ENCODE peak calls at places on chromosomes 16 and 17, in six cellular contexts. K is ovary, B is body of pancreas, S is tibial nerve, G is heart right ventricle, F is colonic mucosa. W is an unnamed sample. For H3K36me3, the result is how much of the 10 kb centered on the place peaks cover.

GRCh38 chr17:43673516-43674323 is 12.0 kb upstream of the MEOX1 start:
- DNase-seq in K (peak), B (peak), S (peak), G (peak), F (peak), W (peak)

GRCh38 chr17:55463600-55463999 is 42.0 kb upstream of the MMD start:
- DNase-seq in K (no peak), B (no peak), S (no peak), G (no peak), F (no peak), W (no peak)

GRCh38 chr17:58755577-58756245 is at the start of gene PPM1E:
- DNase-seq in K (peak), B (peak), S (peak), G (peak), F (peak), W (peak)

GRCh38 chr16:2715519-2715918 is 4.5 kb downstream of the PRSS27 start:
- DNase-seq in K (peak), B (peak), S (peak), G (peak), F (peak), W (peak)

GRCh38 chr17:1627219-1627986 is 1.2 kb downstream of the SLC43A2 start:
- DNase-seq in K (no peak), B (peak), S (peak), G (no peak), F (no peak), W (peak)

GRCh38 chr17:17243163-17243562 is 6.2 kb upstream of the FLCN start:
- DNase-seq in K (no peak), B (no peak), S (no peak), G (no peak), F (no peak), W (no peak)

GRCh38 chr17:3892095-3892998 is 506 bp downstream of the CAMKK1 start:
- DNase-seq in K (peak), B (peak), S (peak), G (peak), F (peak), W (peak)

GRCh38 chr17:11493947-11494346 is 104.3 kb upstream of the DNAH9 start:
- DNase-seq in K (no peak), B (no peak), S (no peak), G (no peak), F (no peak), W (no peak)

GRCh38 chr16:30113031-30113710 is at the start of gene GDPD3:
- DNase-seq in K (peak), B (no peak), S (no peak), G (no peak), F (peak), W (no peak)

GRCh38 chr17:69592692-69593350 is 178.3 kb downstream of the MAP2K6 start:
- DNase-seq in K (no peak), B (no peak), S (no peak), G (no peak), F (no peak), W (no peak)

GRCh38 chr16:67114793-67115192 is 5.1 kb downstream of the PHAF1 start:
- DNase-seq in K (no peak), B (no peak), S (no peak), G (no peak), F (no peak), W (no peak)

GRCh38 chr17:45200701-45201100 is 21.0 kb upstream of the FMNL1 start:
- DNase-seq in K (no peak), B (peak), S (peak), G (no peak), F (no peak), W (no peak)

GRCh38 chr17:32525116-32525515 is 38.3 kb downstream of the CDK5R1 start:
- DNase-seq in K (no peak), B (no peak), S (no peak), G (no peak), F (no peak), W (no peak)

GRCh38 chr17:60107526-60108257 is 29.0 kb upstream of the HEATR6 start:
- DNase-seq in K (no peak), B (no peak), S (no peak), G (no peak), F (no peak), W (no peak)

GRCh38 chr16:11602321-11602720 is 15.6 kb upstream of the LITAF start:
- DNase-seq in K (no peak), B (no peak), S (no peak), G (no peak), F (no peak), W (no peak)

GRCh38 chr17:12631076-12631475 is 34.6 kb upstream of the MYOCD start:
- DNase-seq in K (no peak), B (no peak), S (no peak), G (peak), F (no peak), W (no peak)

GRCh38 chr17:42155614-42156045 is 841 bp upstream of the RAB5C start:
- DNase-seq in K (no peak), B (no peak), S (no peak), G (no peak), F (no peak), W (no peak)

GRCh38 chr16:6643083-6643686 is 689.5 kb upstream of the RBFOX1 start:
- DNase-seq in K (no peak), B (peak), S (peak), G (peak), F (peak), W (no peak)

DNA sequence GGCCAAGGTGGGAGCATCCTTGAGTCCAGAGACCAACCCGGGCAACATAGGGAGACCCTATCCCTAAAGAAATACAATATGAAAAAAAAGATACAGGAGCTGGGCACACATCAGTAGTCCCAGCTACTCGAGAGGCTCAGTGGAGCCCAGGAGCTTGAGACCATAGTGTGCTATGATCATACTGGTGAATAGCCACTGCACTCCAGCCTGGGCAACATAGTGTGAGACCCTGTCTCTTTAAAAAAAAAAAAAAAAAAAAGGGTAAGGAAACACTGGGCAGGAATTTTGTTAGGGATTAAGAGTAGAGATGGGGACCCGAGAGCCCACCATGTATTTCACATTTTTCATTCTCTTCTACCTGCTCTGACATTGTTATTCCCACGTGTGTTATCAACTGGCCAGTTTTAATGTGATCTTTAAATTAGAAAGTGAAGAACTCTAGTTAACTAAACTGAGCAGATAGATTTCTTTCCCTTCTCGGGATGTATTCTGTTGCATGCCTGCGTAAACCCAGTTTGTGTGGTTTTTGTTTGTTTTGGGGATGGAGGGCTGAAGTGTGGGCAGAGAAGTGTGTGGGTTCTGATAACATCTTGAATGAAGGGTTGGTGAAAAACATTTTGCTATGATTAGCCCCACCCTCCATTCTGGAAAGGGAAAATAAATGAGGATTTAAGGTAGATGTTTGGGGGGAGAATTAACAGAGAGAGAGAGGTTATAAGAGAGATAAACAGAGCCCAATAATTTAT is 17.2 kb upstream of the SNTB2 start:
- DNase-seq in K (no peak), B (no peak), S (no peak), G (no peak), F (no peak), W (no peak)
- H3K36me3 ChIP-seq in K (under half), B (under half), S (under half), G (under half), F (under half), W (under half)

DNA sequence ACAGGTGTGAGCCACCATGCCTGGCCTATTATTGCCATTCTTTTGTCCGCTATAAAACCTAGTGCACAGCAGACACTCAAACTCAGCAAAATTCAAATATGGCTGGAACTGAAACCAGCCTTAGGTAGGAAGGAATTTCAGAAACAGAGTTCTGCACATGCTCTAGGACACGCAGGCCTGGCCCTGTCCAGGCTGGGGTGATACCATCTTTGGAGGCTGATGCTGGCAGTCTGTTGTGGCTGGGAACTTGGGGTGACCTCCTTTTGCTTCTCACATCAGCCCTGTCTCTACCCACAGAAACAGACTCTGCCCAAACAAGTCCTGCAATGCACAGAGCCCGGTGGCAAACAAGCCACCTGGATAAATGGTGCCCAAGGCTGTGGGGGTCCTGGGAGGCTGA is 12.6 kb upstream of the KIFC3 start:
- DNase-seq in K (no peak), B (no peak), S (no peak), G (no peak), F (no peak), W (no peak)
- H3K27ac ChIP-seq in K (no peak), B (no peak), S (no peak), G (no peak), F (no peak), W (no peak)

DNA sequence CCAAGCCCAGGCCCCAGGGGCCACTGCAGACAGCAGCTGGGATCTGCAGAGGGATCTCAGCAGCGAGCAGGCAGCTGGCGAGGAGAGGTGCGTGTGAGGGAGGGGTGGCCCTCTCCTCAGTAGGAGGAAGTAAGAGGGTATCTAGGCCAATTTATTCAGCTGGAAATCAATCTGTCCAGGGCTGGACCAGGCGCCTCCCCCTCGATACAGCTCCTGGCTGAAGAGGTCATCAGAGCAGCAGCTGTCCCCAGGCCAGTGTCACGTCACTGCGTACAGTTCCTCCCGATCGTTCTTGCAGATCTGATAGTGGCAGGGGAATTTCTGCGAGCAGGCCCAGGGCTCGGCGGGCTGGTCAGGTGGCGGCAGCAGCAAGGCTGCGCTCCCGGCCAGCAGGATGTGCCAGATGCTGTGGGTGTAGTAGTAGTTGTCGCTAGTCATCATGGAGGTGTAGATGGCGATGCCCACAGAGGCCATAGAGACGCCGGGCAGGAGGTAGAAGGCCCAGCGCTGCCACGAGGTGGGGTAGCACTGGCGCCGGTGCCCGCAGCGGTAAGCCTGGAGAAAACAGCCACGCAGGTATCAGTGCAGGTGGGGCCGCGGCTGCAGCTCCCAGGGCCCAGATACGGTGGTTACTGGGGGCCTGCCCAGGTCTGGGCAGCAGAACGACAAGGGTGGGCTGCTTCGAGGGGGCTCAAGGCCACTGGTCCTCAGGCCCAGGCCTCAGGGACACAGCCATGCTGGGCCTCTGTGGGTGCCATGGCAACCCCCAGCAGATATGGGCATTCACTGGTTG is 1.6 kb upstream of the MRPL28 start:
- DNase-seq in K (no peak), B (peak), S (no peak), G (no peak), F (no peak), W (no peak)
- H3K36me3 ChIP-seq in K (under half), B (under half), S (half or more), G (half or more), F (under half), W (under half)

GRCh38 chr17:27295945-27296344 is 2.0 kb downstream of the WSB1 start:
- DNase-seq in K (no peak), B (no peak), S (no peak), G (no peak), F (peak), W (no peak)

GRCh38 chr17:27293898-27294688 is at the start of gene WSB1:
- DNase-seq in K (peak), B (peak), S (peak), G (peak), F (peak), W (peak)

GRCh38 chr17:27299384-27300049 is 5.6 kb downstream of the WSB1 start:
- DNase-seq in K (no peak), B (no peak), S (no peak), G (no peak), F (no peak), W (no peak)

GRCh38 chr17:27294689-27295630 is 1.0 kb downstream of the WSB1 start:
- DNase-seq in K (no peak), B (peak), S (peak), G (peak), F (peak), W (no peak)

DNA sequence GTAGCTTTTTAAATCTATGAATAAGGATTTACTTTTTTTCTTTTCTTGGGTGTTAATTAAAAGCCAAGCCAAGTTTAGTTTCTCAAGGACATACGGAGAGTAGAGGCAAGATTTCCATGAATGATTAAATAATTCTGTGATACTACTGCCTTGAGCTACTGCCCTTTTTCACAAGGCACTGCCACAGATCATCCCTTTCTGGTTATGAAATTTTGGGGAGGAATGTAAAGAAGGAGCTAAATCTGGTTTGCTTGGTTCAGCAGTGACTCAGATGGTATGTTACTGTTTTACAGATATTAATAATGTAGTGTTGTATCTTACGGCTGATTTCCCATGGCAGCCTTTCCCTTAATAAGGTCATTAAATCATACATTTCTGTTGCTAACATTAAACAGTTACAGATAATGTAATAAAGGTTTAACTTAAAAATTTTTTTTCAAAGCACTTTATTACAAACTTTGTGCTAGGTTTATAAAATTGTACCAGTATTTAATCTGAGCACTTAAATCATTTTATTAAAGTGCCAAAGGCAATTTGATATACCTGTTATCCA is 2.6 kb downstream of the WSB1 start:
- DNase-seq in K (no peak), B (no peak), S (no peak), G (no peak), F (no peak), W (no peak)
- H3K27ac ChIP-seq in K (no peak), B (peak), S (peak), G (no peak), F (peak), W (no peak)

GRCh38 chr16:89145406-89146161 is 26.0 kb upstream of the CDH15 start:
- DNase-seq in K (peak), B (no peak), S (no peak), G (no peak), F (no peak), W (peak)
- H3K36me3 ChIP-seq in K (under half), B (under half), S (half or more), G (half or more), F (under half), W (under half)

GRCh38 chr17:79832211-79833109 is 6.8 kb downstream of the CBX4 start:
- DNase-seq in K (no peak), B (peak), S (no peak), G (peak), F (peak), W (peak)

GRCh38 chr17:79830763-79831366 is 8.4 kb downstream of the CBX4 start:
- DNase-seq in K (no peak), B (no peak), S (no peak), G (no peak), F (no peak), W (no peak)

GRCh38 chr17:79833110-79833450 is 6.2 kb downstream of the CBX4 start:
- DNase-seq in K (no peak), B (no peak), S (no peak), G (no peak), F (no peak), W (no peak)

GRCh38 chr17:79830303-79830702 is 8.9 kb downstream of the CBX4 start:
- DNase-seq in K (no peak), B (no peak), S (no peak), G (no peak), F (peak), W (no peak)

DNA sequence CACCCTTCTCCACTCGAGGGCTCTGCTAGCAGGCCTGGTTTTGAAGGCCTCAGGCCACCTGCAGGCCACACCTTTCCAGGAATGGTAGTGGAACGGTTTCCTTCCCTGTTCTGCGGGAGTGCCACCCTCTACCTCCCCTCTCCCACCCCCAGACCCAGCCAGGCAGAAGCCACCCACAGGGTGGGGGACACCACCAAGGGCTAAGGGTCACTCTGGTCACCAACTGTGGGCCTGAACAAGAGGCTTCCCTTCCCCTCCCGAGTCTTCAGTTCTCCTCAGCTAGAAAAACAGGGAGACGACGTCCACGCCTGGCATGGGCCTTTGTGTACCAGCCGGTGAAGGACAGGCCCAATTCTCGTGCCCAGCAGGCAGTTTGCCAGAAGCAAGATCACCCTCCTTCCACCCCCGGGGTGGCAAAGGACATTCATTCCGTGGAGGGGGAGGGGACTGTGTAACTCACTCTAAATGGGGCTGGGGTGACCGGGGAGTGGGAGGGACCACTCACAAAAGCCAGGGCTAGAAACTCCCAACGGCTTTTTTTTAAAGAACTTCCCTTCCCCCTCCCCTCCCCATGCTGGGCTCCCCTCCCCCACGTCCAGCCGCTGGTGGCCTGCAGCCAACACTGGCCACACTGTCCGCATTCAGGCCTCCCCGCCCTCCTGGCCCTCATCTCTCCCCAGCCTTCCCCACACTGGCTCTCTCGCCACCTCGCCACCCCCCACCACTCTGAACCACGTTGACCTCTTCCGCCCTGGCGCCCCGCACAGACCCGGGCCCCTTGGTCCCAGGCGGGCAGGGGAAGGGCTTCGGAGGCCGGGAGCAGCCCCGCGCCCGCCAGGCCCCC is 7.7 kb downstream of the CBX4 start:
- DNase-seq in K (peak), B (peak), S (peak), G (peak), F (peak), W (peak)
- H3K27ac ChIP-seq in K (no peak), B (peak), S (peak), G (peak), F (no peak), W (peak)

GRCh38 chr17:67123692-67124091 is 79.3 kb downstream of the CACNG1 start:
- DNase-seq in K (no peak), B (no peak), S (no peak), G (no peak), F (no peak), W (no peak)

GRCh38 chr17:67116045-67116575 is 71.8 kb downstream of the CACNG1 start:
- DNase-seq in K (no peak), B (no peak), S (no peak), G (no peak), F (no peak), W (no peak)

GRCh38 chr17:67124469-67125148 is 80.3 kb downstream of the CACNG1 start:
- DNase-seq in K (no peak), B (no peak), S (no peak), G (no peak), F (no peak), W (no peak)

GRCh38 chr17:67121317-67121887 is 77.0 kb downstream of the CACNG1 start:
- DNase-seq in K (no peak), B (peak), S (no peak), G (peak), F (no peak), W (no peak)

DNA sequence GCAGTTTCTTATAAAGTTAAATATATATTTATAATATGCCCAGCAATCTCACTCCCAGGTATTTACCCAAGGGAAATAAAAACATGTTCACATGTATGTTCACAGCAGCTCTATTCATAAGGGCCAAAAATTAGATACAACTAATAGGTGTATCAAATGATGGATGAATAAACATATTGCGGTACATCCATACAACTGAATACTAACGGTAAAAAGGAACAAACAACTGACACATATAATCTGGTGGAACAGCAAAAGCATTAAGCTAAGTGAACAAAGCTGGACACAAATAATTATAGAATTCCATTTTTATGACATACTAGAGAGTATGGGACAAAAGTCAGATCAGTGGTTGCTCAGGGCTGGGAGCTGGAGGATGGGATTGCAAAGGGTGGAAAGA is 74.7 kb downstream of the CACNG1 start:
- DNase-seq in K (no peak), B (no peak), S (no peak), G (no peak), F (no peak), W (no peak)
- H3K36me3 ChIP-seq in K (under half), B (under half), S (half or more), G (half or more), F (under half), W (under half)